ENCODE peak calls at places on chromosomes 2 and 18, in four cellular contexts. W is amniotic epithelial cell, V is esophagus squamous epithelium, Z is nucleus accumbens. E is an unnamed sample.

GRCh38 chr2:230906471-230907230 is 18.4 kb downstream of the GPR55 start:
- DNase-seq in W (no peak), V (no peak), Z (no peak), E (no peak)

GRCh38 chr2:32788106-32788505 is 158.6 kb upstream of the LTBP1 start:
- DNase-seq in W (no peak), V (no peak), Z (no peak), E (no peak)

GRCh38 chr2:134020608-134021007 is 233.3 kb upstream of the MGAT5 start:
- DNase-seq in W (no peak), V (no peak), Z (no peak), E (no peak)

GRCh38 chr2:24708537-24709152 is 84.5 kb downstream of the PTRHD1 start:
- DNase-seq in W (peak), V (no peak), Z (no peak), E (no peak)

GRCh38 chr18:75378674-75379315 is 48.7 kb downstream of the SMIM21 start:
- DNase-seq in W (no peak), V (no peak), Z (no peak), E (no peak)

GRCh38 chr2:84181927-84182326 is 277.2 kb downstream of the SUCLG1 start:
- DNase-seq in W (no peak), V (no peak), Z (no peak), E (no peak)

GRCh38 chr2:177476897-177477296 is 84.3 kb downstream of the AGPS start:
- DNase-seq in W (no peak), V (no peak), Z (no peak), E (no peak)

GRCh38 chr18:10454800-10455550 is 540 bp downstream of the APCDD1 start:
- DNase-seq in W (no peak), V (no peak), Z (no peak), E (no peak)

GRCh38 chr2:102588213-102588939 is 31.0 kb upstream of the SLC9A2 start:
- DNase-seq in W (no peak), V (no peak), Z (no peak), E (no peak)

GRCh38 chr18:63505566-63506335 is 29.0 kb downstream of the SERPINB5 start:
- DNase-seq in W (peak), V (no peak), Z (no peak), E (no peak)

E was measured in C1 segment of cervical spinal cord.